ENCODE peak calls at places on chromosomes 3 and 15, in four cellular contexts. Y is fibroblast of pulmonary artery, O is suprapubic skin, C is HCT116. J is an unnamed sample.
A peak's percentile ranks its signal among the peaks of the same experiment; 100 is the strongest.

GRCh38 chr3:127951276-127951675 is 36.2 kb downstream of the KBTBD12 start:
- DNase-seq in Y (no peak), O (no peak), C (no peak), J (no peak)

GRCh38 chr15:100703032-100703578 is 100.7 kb downstream of the ASB7 start:
- DNase-seq in Y (peak; percentile 81), O (no peak), C (no peak), J (no peak)

GRCh38 chr3:188133646-188134045 is 20.3 kb upstream of the LPP start:
- DNase-seq in Y (peak; percentile 41), O (no peak), C (no peak), J (no peak)

GRCh38 chr3:54963621-54964020 is 35.8 kb upstream of the LRTM1 start:
- DNase-seq in Y (no peak), O (no peak), C (no peak), J (no peak)

GRCh38 chr15:52154896-52155865 is 36.0 kb downstream of the GNB5 start:
- DNase-seq in Y (no peak), O (no peak), C (no peak), J (no peak)

GRCh38 chr3:60514085-60514649 is 737.1 kb downstream of the FHIT start:
- DNase-seq in Y (no peak), O (no peak), C (no peak), J (no peak)

GRCh38 chr3:120487079-120487693 is 36.4 kb upstream of the FSTL1 start:
- DNase-seq in Y (peak; percentile 54), O (no peak), C (no peak), J (no peak)

GRCh38 chr3:138423316-138423715 is 11.1 kb upstream of the ESYT3 start:
- DNase-seq in Y (no peak), O (no peak), C (no peak), J (no peak)

GRCh38 chr15:85097250-85097649 is 115.6 kb downstream of the PDE8A start:
- DNase-seq in Y (no peak), O (no peak), C (no peak), J (no peak)

GRCh38 chr3:47594792-47595191 is 16.1 kb upstream of the CSPG5 start:
- DNase-seq in Y (no peak), O (no peak), C (no peak), J (no peak)

GRCh38 chr3:59839283-59839682 is 789.5 kb upstream of the CFAP20DC start:
- DNase-seq in Y (peak; percentile 58), O (no peak), C (no peak), J (no peak)

GRCh38 chr3:123499316-123499715 is 50.4 kb upstream of the ADCY5 start:
- DNase-seq in Y (peak; percentile 45), O (no peak), C (no peak), J (no peak)

GRCh38 chr15:34865531-34865930 is 70.2 kb upstream of the ACTC1 start:
- DNase-seq in Y (no peak), O (no peak), C (no peak), J (no peak)
- H3K4me3 ChIP-seq in Y (no peak overlapping the region), O (no peak overlapping the region), C (no peak overlapping the region), J (no peak overlapping the region)

DNA sequence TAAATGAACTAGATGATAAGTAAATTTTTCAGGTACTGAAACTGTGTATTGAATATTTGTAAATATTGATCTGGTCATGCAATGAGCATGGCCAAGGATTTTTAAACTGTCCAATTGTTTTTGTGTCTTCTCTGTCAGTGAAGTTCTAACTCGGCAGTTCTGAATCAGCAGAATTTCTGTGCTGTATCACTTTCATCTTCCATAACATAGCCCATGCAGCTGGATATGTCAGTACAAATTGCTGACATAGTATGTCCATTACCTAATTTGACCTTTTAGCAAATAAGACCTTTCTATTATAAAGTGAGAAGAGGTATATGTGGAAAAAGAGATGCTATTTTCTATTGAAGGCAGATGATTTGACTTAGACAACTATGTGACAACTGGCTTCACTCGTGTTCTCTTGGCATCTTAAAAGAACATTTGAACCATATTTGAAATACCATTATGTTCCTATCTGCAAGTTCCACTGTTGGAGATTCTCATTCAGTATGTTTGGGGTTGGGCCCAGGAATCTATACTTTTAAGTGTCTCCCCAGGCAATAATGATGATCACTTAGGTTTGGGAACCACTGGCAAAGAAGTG is 90.4 kb downstream of the CMSS1 start:
- DNase-seq in Y (no peak), O (no peak), C (no peak), J (no peak)
- TF ChIP-seq CTCF in Y (no peak), O (no peak), C (no peak), J (no peak)

GRCh38 chr15:79954659-79955058 is 16.3 kb downstream of the BCL2A1 start:
- DNase-seq in Y (no peak), O (no peak), C (no peak), J (no peak)
- H3K4me3 ChIP-seq in Y (no peak overlapping the region), O (no peak overlapping the region), C (no peak overlapping the region), J (no peak overlapping the region)

GRCh38 chr3:37964716-37965115 is 25.9 kb upstream of the VILL start:
- DNase-seq in Y (no peak), O (no peak), C (no peak), J (peak; percentile 71)

GRCh38 chr3:37961622-37962455 is 28.7 kb upstream of the VILL start:
- DNase-seq in Y (no peak), O (no peak), C (no peak), J (peak; percentile 76)

GRCh38 chr3:37967252-37967881 is 23.2 kb upstream of the VILL start:
- DNase-seq in Y (peak; percentile 78), O (no peak), C (peak; percentile 28), J (no peak)

GRCh38 chr3:37962906-37963486 is 27.6 kb upstream of the VILL start:
- DNase-seq in Y (no peak), O (no peak), C (no peak), J (no peak)

DNA sequence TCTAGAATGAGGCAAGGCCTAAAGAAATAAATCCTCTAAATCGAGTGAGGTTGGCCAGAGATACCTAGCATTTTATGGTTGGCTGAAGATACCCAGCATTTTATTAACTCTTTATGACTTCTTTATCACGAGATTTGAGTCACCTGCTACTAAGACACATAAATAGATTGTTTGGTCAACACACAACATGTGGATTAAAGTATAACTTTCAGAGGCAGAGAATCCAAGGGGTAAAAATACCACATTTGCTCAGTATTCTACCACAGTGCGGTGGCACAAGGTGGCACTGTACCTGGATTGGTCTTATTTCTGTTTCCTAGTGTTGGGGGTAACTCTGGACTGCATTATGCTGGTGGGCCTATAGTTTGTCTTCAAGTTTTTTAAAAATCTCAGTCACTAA is 27.0 kb upstream of the VILL start:
- DNase-seq in Y (no peak), O (no peak), C (no peak), J (no peak)
- TF ChIP-seq CTCF in Y (no peak), O (no peak), C (no peak), J (no peak)

DNA sequence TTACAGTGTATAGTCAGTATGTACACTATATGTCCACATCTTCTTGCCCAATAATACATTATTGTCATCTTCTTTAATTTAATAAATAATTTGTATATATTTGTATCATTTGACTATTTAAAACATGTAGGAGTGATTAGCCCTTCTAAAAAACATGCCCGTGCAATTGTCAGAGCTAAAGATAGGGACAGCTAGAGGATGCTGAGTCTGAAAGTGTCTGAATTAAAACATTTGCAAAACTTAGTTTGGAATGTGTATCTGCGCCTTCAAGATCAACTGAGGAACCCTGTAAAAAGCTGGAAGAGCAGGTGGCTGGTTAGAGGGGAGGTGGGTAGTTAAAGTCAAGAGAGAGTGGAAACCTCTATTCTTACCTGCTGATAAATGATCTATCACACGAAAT is 4.7 kb downstream of the SLITRK3 start:
- DNase-seq in Y (no peak), O (no peak), C (no peak), J (no peak)
- H3K4me3 ChIP-seq in Y (no peak overlapping the region), O (no peak overlapping the region), C (no peak overlapping the region), J (no peak overlapping the region)

GRCh38 chr15:33396457-33396856 is 85.7 kb downstream of the RYR3 start:
- DNase-seq in Y (no peak), O (no peak), C (no peak), J (no peak)

GRCh38 chr15:33395376-33395775 is 84.6 kb downstream of the RYR3 start:
- DNase-seq in Y (no peak), O (no peak), C (no peak), J (no peak)

GRCh38 chr15:33395841-33396240 is 85.1 kb downstream of the RYR3 start:
- DNase-seq in Y (no peak), O (no peak), C (no peak), J (no peak)

GRCh38 chr15:33393552-33393951 is 82.8 kb downstream of the RYR3 start:
- DNase-seq in Y (no peak), O (no peak), C (no peak), J (no peak)

GRCh38 chr15:33392453-33392852 is 81.7 kb downstream of the RYR3 start:
- DNase-seq in Y (no peak), O (no peak), C (no peak), J (no peak)
- TF ChIP-seq CTCF in Y (no peak), O (no peak), C (peak; percentile 21), J (no peak)

DNA sequence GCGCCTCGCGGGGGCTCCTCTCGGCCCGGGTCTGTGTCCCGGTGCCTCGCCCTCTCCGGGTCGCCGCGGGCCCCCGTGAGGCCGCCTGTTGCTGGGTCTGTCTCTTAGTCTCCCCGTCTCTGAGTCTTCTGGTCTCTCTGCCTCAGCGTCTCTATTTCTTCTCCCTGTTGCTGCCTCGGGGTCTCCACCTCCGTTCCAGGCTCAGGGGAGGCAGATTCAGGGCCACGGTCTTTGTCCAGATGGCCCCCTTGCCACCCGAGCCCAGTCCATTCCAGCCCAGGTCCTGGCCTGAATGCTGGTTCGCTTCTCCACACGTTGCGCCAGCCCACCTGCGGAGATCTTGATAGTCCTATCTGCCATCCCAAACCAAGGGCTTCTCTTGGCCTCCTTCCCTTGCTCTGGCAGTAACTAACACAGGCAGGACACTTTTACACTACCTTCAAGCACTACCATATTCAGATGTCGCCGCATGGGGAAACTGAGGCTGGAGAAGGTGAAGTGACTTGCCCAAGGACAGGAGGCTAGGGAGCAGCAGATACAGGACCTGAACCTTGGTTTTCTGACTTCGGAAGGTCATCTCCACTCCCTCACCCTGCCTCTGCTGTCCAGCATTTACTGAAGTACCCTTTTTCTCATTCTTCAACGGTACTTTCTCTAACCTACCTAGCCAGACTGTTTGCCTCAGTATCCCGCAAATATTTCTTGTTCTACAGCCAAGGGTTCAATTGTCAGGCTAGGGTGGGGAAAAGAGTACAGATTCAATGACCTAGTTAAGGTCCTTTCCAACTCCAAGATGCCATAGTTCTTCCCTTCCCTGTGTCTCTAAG is 616 bp upstream of the IGDCC4 start:
- DNase-seq in Y (no peak), O (peak; percentile 53), C (no peak), J (no peak)
- H3K4me3 ChIP-seq in Y (no peak overlapping the region), O (peak overlapping the region; percentile 66), C (no peak overlapping the region), J (no peak overlapping the region)

GRCh38 chr3:32095431-32095830 is 11.0 kb upstream of the GPD1L start:
- DNase-seq in Y (no peak), O (no peak), C (no peak), J (peak; percentile 85)

GRCh38 chr3:32089476-32089875 is 16.9 kb upstream of the GPD1L start:
- DNase-seq in Y (no peak), O (no peak), C (no peak), J (no peak)

GRCh38 chr3:32098528-32098927 is 7.9 kb upstream of the GPD1L start:
- DNase-seq in Y (no peak), O (no peak), C (no peak), J (no peak)

GRCh38 chr3:32097768-32098167 is 8.7 kb upstream of the GPD1L start:
- DNase-seq in Y (no peak), O (no peak), C (no peak), J (no peak)

GRCh38 chr3:32093204-32093603 is 13.2 kb upstream of the GPD1L start:
- DNase-seq in Y (no peak), O (no peak), C (no peak), J (no peak)
- TF ChIP-seq CTCF in Y (no peak), O (no peak), C (no peak), J (no peak)

J was measured in LNCaP clone FGC.